ENCODE peak calls at places on chromosome 20, in eight cellular contexts. B is IMR-90, K is AG10803, L is pancreas, D is dorsolateral prefrontal cortex, P is cardiac fibroblast, N is endothelial cell of umbilical vein, J is heart right ventricle. S is an unnamed sample.

GRCh38 chr20:31497838-31498540 is 16.3 kb upstream of the HM13 start:
- DNase-seq in P (peak), L (no peak), D (no peak), K (peak), J (peak), B (peak), N (no peak), S (no peak)

GRCh38 chr20:38937978-38938473 is 11.8 kb downstream of the FAM83D start:
- DNase-seq in D (no peak), K (no peak), J (no peak), L (no peak), P (no peak), B (no peak), N (no peak), S (no peak)

GRCh38 chr20:53939554-53940355 is 130.6 kb downstream of the BCAS1 start:
- DNase-seq in K (peak), L (peak), N (peak), P (peak), B (peak), J (peak), D (peak), S (peak)

GRCh38 chr20:54234991-54235390 is 27.1 kb downstream of the PFDN4 start:
- DNase-seq in B (no peak), J (no peak), K (no peak), D (no peak), N (no peak), L (no peak), P (no peak), S (no peak)

GRCh38 chr20:57438552-57438951 is 47.4 kb downstream of the RBM38 start:
- DNase-seq in N (no peak), K (no peak), J (no peak), B (no peak), L (no peak), D (no peak), P (no peak), S (no peak)

GRCh38 chr20:29298759-29299613 is 1958.5 kb upstream of the DEFB115 start:
- DNase-seq in L (no peak), K (peak), B (no peak), P (peak), N (no peak), D (no peak), J (no peak), S (no peak)

GRCh38 chr20:57656821-57657536 is 36.8 kb upstream of the ZBP1 start:
- DNase-seq in J (no peak), P (no peak), N (no peak), K (no peak), B (no peak), D (no peak), L (peak), S (no peak)

GRCh38 chr20:23255658-23256385 is 94.8 kb upstream of the NXT1 start:
- DNase-seq in P (peak), D (no peak), L (no peak), B (peak), N (peak), K (peak), J (no peak), S (peak)

GRCh38 chr20:31868853-31869672 is 1.3 kb downstream of the DUSP15 start:
- DNase-seq in P (no peak), L (no peak), B (no peak), D (no peak), N (no peak), K (no peak), J (no peak), S (no peak)

GRCh38 chr20:55415567-55416142 is 589.7 kb downstream of the CBLN4 start:
- DNase-seq in N (no peak), K (peak), J (no peak), L (no peak), P (peak), B (no peak), D (no peak), S (no peak)

GRCh38 chr20:45969712-45970634 is 2.0 kb downstream of the ZNF335 start:
- DNase-seq in J (no peak), L (peak), B (peak), D (no peak), K (peak), P (peak), N (peak), S (peak)

GRCh38 chr20:40506567-40506966 is 182.5 kb downstream of the MAFB start:
- DNase-seq in P (peak), K (peak), B (peak), J (peak), N (peak), D (no peak), L (peak), S (peak)

GRCh38 chr20:52041966-52042365 is 149.6 kb downstream of the ZFP64 start:
- DNase-seq in P (no peak), L (no peak), J (no peak), K (no peak), B (no peak), N (no peak), D (no peak), S (no peak)
- H3K4me3 ChIP-seq in P (no peak), L (no peak), J (no peak), K (no peak), B (no peak), N (no peak), D (no peak), S (no peak)

GRCh38 chr20:18288748-18289705 is 700 bp downstream of the ZNF133 start:
- DNase-seq in B (peak), J (no peak), L (peak), N (no peak), P (peak), D (peak), K (peak), S (no peak)
- TF ChIP-seq CTCF in B (no peak), J (no peak), L (no peak), N (no peak), P (no peak), D (no peak), K (no peak), S (no peak)

GRCh38 chr20:1327241-1327653 is 1.7 kb downstream of the SDCBP2 start:
- DNase-seq in B (peak), N (peak), P (peak), J (no peak), L (peak), K (peak), D (no peak), S (peak)
- H3K4me3 ChIP-seq in B (no peak), N (no peak), P (no peak), J (no peak), L (no peak), K (no peak), D (no peak), S (no peak)

GRCh38 chr20:62804021-62804631 is 509 bp upstream of the OGFR start:
- DNase-seq in J (no peak), P (no peak), N (no peak), B (no peak), K (no peak), L (no peak), D (no peak), S (no peak)
- TF ChIP-seq CTCF in J (no peak), P (no peak), N (no peak), B (no peak), K (peak), L (no peak), D (no peak), S (no peak)

GRCh38 chr20:17878069-17878911 is 90.3 kb downstream of the SNX5 start:
- DNase-seq in P (no peak), L (no peak), N (no peak), B (no peak), K (no peak), D (no peak), J (no peak), S (no peak)
- H3K4me3 ChIP-seq in P (no peak), L (no peak), N (no peak), B (no peak), K (no peak), D (no peak), J (no peak), S (no peak)

GRCh38 chr20:7085448-7085847 is 318.0 kb downstream of the BMP2 start:
- DNase-seq in P (peak), J (no peak), L (no peak), N (peak), D (no peak), K (no peak), B (no peak), S (peak)

GRCh38 chr20:7090753-7091310 is 323.3 kb downstream of the BMP2 start:
- DNase-seq in D (no peak), P (no peak), N (no peak), K (no peak), J (no peak), B (no peak), L (no peak), S (no peak)

GRCh38 chr20:7091655-7092054 is 324.2 kb downstream of the BMP2 start:
- DNase-seq in L (no peak), B (no peak), J (no peak), K (no peak), N (no peak), D (no peak), P (no peak), S (no peak)

GRCh38 chr20:7090001-7090400 is 322.5 kb downstream of the BMP2 start:
- DNase-seq in P (no peak), B (no peak), N (no peak), D (no peak), L (no peak), J (no peak), K (no peak), S (no peak)

DNA sequence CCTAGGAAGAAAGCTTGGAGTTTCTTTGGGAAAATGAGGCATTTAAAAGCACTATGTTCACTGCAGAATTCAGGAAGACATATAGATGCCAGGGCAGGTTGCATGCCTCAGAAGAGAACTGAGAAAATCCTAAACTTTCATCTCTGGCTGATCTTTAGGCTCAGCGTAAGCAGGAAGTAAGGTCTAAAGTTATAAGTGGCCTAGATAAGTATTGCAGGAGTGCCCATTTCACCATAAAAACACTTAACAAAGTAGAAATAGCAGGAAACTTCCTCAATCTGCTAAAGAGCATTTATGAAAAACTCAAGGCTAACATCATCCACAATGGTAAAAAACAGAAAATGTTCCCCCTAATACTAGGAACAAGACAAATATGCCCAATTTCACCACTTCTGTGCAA is 320.3 kb downstream of the BMP2 start:
- DNase-seq in J (no peak), K (no peak), B (no peak), D (no peak), P (no peak), L (no peak), N (no peak), S (no peak)
- TF ChIP-seq CTCF in J (no peak), K (no peak), B (no peak), D (no peak), P (no peak), L (no peak), N (no peak), S (no peak)

GRCh38 chr20:51563597-51564332 is 21.2 kb upstream of the NFATC2 start:
- DNase-seq in J (peak), P (peak), L (peak), N (peak), B (peak), K (peak), D (no peak), S (peak)
- H3K4me3 ChIP-seq in J (no peak), P (no peak), L (no peak), N (no peak), B (no peak), K (peak), D (peak), S (peak)